ENCODE peak calls at places on chromosomes 1 and 21, in seven cellular contexts. B is HepG2, Z is sigmoid colon, J is breast epithelium, C is HCT116, H is heart left ventricle, P is endothelial cell of umbilical vein. Y is an unnamed sample. For H3K36me3, the result is how much of the 10 kb centered on the place peaks cover.

GRCh38 chr1:89489037-89489729 is 35.4 kb upstream of the LRRC8B start:
- DNase-seq in B (no peak), Z (no peak), J (no peak), C (no peak), H (no peak), P (no peak), Y (no peak)

GRCh38 chr21:38761531-38761930 is 44.2 kb upstream of the ETS2 start:
- DNase-seq in B (no peak), Z (no peak), J (no peak), C (no peak), H (no peak), P (no peak), Y (no peak)

GRCh38 chr1:3610165-3610822 is 1.0 kb downstream of the MEGF6 start:
- DNase-seq in B (no peak), Z (no peak), J (no peak), C (no peak), H (no peak), P (peak), Y (no peak)

GRCh38 chr21:14863745-14864210 is 201.0 kb downstream of the NRIP1 start:
- DNase-seq in B (peak), Z (no peak), J (no peak), C (no peak), H (no peak), P (no peak), Y (no peak)

GRCh38 chr1:31800677-31800967 is 15.2 kb downstream of the SPOCD1 start:
- DNase-seq in B (no peak), Z (peak), J (no peak), C (no peak), H (no peak), P (no peak), Y (no peak)

GRCh38 chr1:227766653-227767277 is 31.5 kb downstream of the SNAP47 start:
- DNase-seq in B (no peak), Z (no peak), J (no peak), C (no peak), H (no peak), P (no peak), Y (no peak)

GRCh38 chr1:108557311-108557710 is 2.6 kb upstream of the EEIG2 start:
- DNase-seq in B (no peak), Z (no peak), J (no peak), C (no peak), H (peak), P (no peak), Y (no peak)

GRCh38 chr1:156925154-156926010 is 5.0 kb downstream of the LRRC71 start:
- DNase-seq in B (no peak), Z (no peak), J (no peak), C (no peak), H (no peak), P (no peak), Y (no peak)

GRCh38 chr1:108704501-108704900 is 8.2 kb upstream of the FNDC7 start:
- DNase-seq in B (no peak), Z (no peak), J (no peak), C (no peak), H (no peak), P (peak), Y (no peak)

GRCh38 chr1:64378826-64379225 is 91.1 kb upstream of the CACHD1 start:
- DNase-seq in B (no peak), Z (no peak), J (no peak), C (no peak), H (no peak), P (no peak), Y (no peak)

GRCh38 chr1:8879348-8880067 is 1.0 kb upstream of the ENO1 start:
- DNase-seq in B (no peak), Z (peak), J (no peak), C (no peak), H (no peak), P (no peak), Y (no peak)

GRCh38 chr1:47906009-47906432 is 91.2 kb downstream of the TRABD2B start:
- DNase-seq in B (peak), Z (no peak), J (no peak), C (peak), H (no peak), P (peak), Y (no peak)

GRCh38 chr1:33163621-33164071 is 18.2 kb downstream of the TRIM62 start:
- DNase-seq in B (no peak), Z (no peak), J (no peak), C (no peak), H (no peak), P (peak), Y (no peak)

GRCh38 chr1:100597784-100598183 is 59.8 kb downstream of the GPR88 start:
- DNase-seq in B (no peak), Z (no peak), J (no peak), C (no peak), H (no peak), P (no peak), Y (no peak)

GRCh38 chr1:219555802-219556201 is 57.1 kb downstream of the ZC3H11B start:
- DNase-seq in B (no peak), Z (no peak), J (no peak), C (no peak), H (no peak), P (no peak), Y (no peak)

GRCh38 chr1:108009603-108010195 is 44.7 kb upstream of the VAV3 start:
- DNase-seq in B (no peak), Z (no peak), J (no peak), C (no peak), H (no peak), P (no peak), Y (no peak)

GRCh38 chr1:53265581-53265980 is 27.3 kb upstream of the MAGOH start:
- DNase-seq in B (no peak), Z (no peak), J (no peak), C (no peak), H (no peak), P (no peak), Y (no peak)

GRCh38 chr1:37453647-37454046 is 20.7 kb upstream of the ZC3H12A start:
- DNase-seq in B (no peak), Z (no peak), J (no peak), C (no peak), H (no peak), P (no peak), Y (no peak)

GRCh38 chr1:94538243-94538827 is 3.2 kb downstream of the F3 start:
- DNase-seq in B (no peak), Z (no peak), J (no peak), C (no peak), H (no peak), P (no peak), Y (no peak)
- TF ChIP-seq POLR2A in B (no peak), Z (no peak), J (no peak), C (no peak), H (no peak), P (no peak), Y (no peak)

GRCh38 chr21:34826818-34827217 is 158.0 kb downstream of the CLIC6 start:
- DNase-seq in B (no peak), Z (no peak), J (no peak), C (no peak), H (no peak), P (no peak), Y (no peak)
- H3K36me3 ChIP-seq in B (under half), Z (under half), J (under half), C (under half), H (under half), P (under half), Y (under half)

GRCh38 chr1:151059342-151060240 is at the start of gene CDC42SE1:
- DNase-seq in B (peak), Z (peak), J (peak), C (peak), H (peak), P (peak), Y (peak)
- TF ChIP-seq POLR2A in B (peak), Z (peak), J (peak), C (peak), H (peak), P (peak), Y (peak)

DNA sequence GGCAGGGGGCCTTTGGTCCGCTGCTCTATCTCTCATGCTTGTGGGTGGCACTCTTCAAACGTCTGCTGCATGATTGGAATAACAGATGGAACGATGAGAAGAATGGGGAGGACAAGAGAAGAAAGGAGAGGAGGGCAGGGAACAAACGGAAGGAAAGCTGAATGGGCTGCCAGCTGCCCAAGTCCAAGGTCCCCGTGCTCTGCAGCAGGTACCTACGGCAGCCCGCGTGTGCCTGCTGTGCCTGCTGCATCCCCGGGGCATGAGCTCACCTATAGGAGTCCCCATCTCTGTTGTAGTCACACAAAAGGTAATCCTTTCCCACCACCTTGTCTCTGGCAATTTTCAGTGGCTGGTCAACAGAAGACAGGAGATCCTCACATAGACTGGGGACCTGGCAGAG is 73.1 kb downstream of the SLC66A1 start:
- DNase-seq in B (no peak), Z (no peak), J (no peak), C (no peak), H (no peak), P (no peak), Y (no peak)
- H3K36me3 ChIP-seq in B (under half), Z (under half), J (under half), C (under half), H (under half), P (under half), Y (under half)

GRCh38 chr1:212560933-212561460 is 47.6 kb upstream of the ATF3 start:
- DNase-seq in B (no peak), Z (no peak), J (no peak), C (no peak), H (no peak), P (no peak), Y (no peak)

GRCh38 chr1:212557739-212558664 is 50.6 kb upstream of the ATF3 start:
- DNase-seq in B (no peak), Z (peak), J (peak), C (no peak), H (peak), P (peak), Y (no peak)

GRCh38 chr1:212556822-212557549 is 51.6 kb upstream of the ATF3 start:
- DNase-seq in B (no peak), Z (no peak), J (no peak), C (no peak), H (no peak), P (no peak), Y (no peak)

GRCh38 chr1:212559929-212560328 is 48.6 kb upstream of the ATF3 start:
- DNase-seq in B (no peak), Z (no peak), J (no peak), C (no peak), H (no peak), P (no peak), Y (no peak)

GRCh38 chr1:212558665-212559480 is 49.7 kb upstream of the ATF3 start:
- DNase-seq in B (peak), Z (peak), J (peak), C (peak), H (peak), P (peak), Y (peak)
- TF ChIP-seq POLR2A in B (no peak), Z (peak), J (peak), C (no peak), H (no peak), P (peak), Y (peak)

GRCh38 chr1:25349606-25350005 is 11.5 kb downstream of the TMEM50A start:
- DNase-seq in B (no peak), Z (no peak), J (no peak), C (no peak), H (no peak), P (no peak), Y (no peak)
- H3K36me3 ChIP-seq in B (under half), Z (half or more), J (under half), C (under half), H (half or more), P (under half), Y (under half)

Y was measured in GM12878.